ENCODE peak calls at places on chromosomes 1 and 21, in eight cellular contexts. One of them, this sample, is unnamed. For H3K9me3, the result is how much of the 10 kb centered on the place peaks cover.

GRCh38 chr1:63835075-63835633 is 61.3 kb downstream of the ROR1 start:
- DNase-seq in fibroblast of lung: no peak
- DNase-seq in endothelial cell of umbilical vein: no peak
- DNase-seq in transverse colon: no peak
- DNase-seq in AG04450: no peak
- DNase-seq in stomach: no peak
- DNase-seq in CD4-positive, CD25-positive, alpha-beta regulatory T cell: no peak
- DNase-seq in spleen: no peak
- DNase-seq in this sample: no peak

GRCh38 chr1:1169429-1170214 is 4.1 kb upstream of the TTLL10 start:
- DNase-seq in fibroblast of lung: no peak
- DNase-seq in endothelial cell of umbilical vein: no peak
- DNase-seq in transverse colon: no peak
- DNase-seq in AG04450: no peak
- DNase-seq in stomach: no peak
- DNase-seq in CD4-positive, CD25-positive, alpha-beta regulatory T cell: no peak
- DNase-seq in spleen: peak
- DNase-seq in this sample: peak

GRCh38 chr1:151542710-151543129 is 2.6 kb downstream of the TUFT1 start:
- DNase-seq in fibroblast of lung: peak
- DNase-seq in endothelial cell of umbilical vein: no peak
- DNase-seq in transverse colon: no peak
- DNase-seq in AG04450: no peak
- DNase-seq in stomach: no peak
- DNase-seq in CD4-positive, CD25-positive, alpha-beta regulatory T cell: no peak
- DNase-seq in spleen: no peak
- DNase-seq in this sample: no peak

GRCh38 chr1:220954321-220954720 is 75.1 kb downstream of the HLX start:
- DNase-seq in fibroblast of lung: no peak
- DNase-seq in endothelial cell of umbilical vein: no peak
- DNase-seq in transverse colon: no peak
- DNase-seq in AG04450: no peak
- DNase-seq in stomach: no peak
- DNase-seq in CD4-positive, CD25-positive, alpha-beta regulatory T cell: no peak
- DNase-seq in spleen: no peak
- DNase-seq in this sample: no peak

GRCh38 chr1:176073524-176074157 is 133.4 kb downstream of the COP1 start:
- DNase-seq in fibroblast of lung: peak
- DNase-seq in endothelial cell of umbilical vein: peak
- DNase-seq in transverse colon: no peak
- DNase-seq in AG04450: peak
- DNase-seq in stomach: no peak
- DNase-seq in CD4-positive, CD25-positive, alpha-beta regulatory T cell: no peak
- DNase-seq in spleen: no peak
- DNase-seq in this sample: no peak

GRCh38 chr1:215523906-215524305 is 43.2 kb upstream of the KCTD3 start:
- DNase-seq in fibroblast of lung: peak
- DNase-seq in endothelial cell of umbilical vein: peak
- DNase-seq in transverse colon: no peak
- DNase-seq in AG04450: no peak
- DNase-seq in stomach: no peak
- DNase-seq in CD4-positive, CD25-positive, alpha-beta regulatory T cell: no peak
- DNase-seq in spleen: no peak
- DNase-seq in this sample: no peak

GRCh38 chr1:63612564-63612963 is 19.4 kb downstream of the PGM1 start:
- DNase-seq in fibroblast of lung: peak
- DNase-seq in endothelial cell of umbilical vein: no peak
- DNase-seq in transverse colon: no peak
- DNase-seq in AG04450: no peak
- DNase-seq in stomach: no peak
- DNase-seq in CD4-positive, CD25-positive, alpha-beta regulatory T cell: no peak
- DNase-seq in spleen: no peak
- DNase-seq in this sample: no peak

GRCh38 chr1:196308171-196308570 is 300.1 kb downstream of the KCNT2 start:
- DNase-seq in fibroblast of lung: no peak
- DNase-seq in endothelial cell of umbilical vein: no peak
- DNase-seq in transverse colon: no peak
- DNase-seq in AG04450: no peak
- DNase-seq in stomach: no peak
- DNase-seq in CD4-positive, CD25-positive, alpha-beta regulatory T cell: no peak
- DNase-seq in spleen: no peak
- DNase-seq in this sample: no peak

GRCh38 chr1:201888282-201889033 is at the start of gene SHISA4:
- DNase-seq in fibroblast of lung: peak
- DNase-seq in endothelial cell of umbilical vein: peak
- DNase-seq in transverse colon: peak
- DNase-seq in AG04450: no peak
- DNase-seq in stomach: peak
- DNase-seq in CD4-positive, CD25-positive, alpha-beta regulatory T cell: no peak
- DNase-seq in spleen: peak
- DNase-seq in this sample: peak

GRCh38 chr1:225426395-225427248 is 1.2 kb downstream of the LBR start:
- DNase-seq in fibroblast of lung: peak
- DNase-seq in endothelial cell of umbilical vein: peak
- DNase-seq in transverse colon: peak
- DNase-seq in AG04450: no peak
- DNase-seq in stomach: no peak
- DNase-seq in CD4-positive, CD25-positive, alpha-beta regulatory T cell: no peak
- DNase-seq in spleen: peak
- DNase-seq in this sample: peak

DNA sequence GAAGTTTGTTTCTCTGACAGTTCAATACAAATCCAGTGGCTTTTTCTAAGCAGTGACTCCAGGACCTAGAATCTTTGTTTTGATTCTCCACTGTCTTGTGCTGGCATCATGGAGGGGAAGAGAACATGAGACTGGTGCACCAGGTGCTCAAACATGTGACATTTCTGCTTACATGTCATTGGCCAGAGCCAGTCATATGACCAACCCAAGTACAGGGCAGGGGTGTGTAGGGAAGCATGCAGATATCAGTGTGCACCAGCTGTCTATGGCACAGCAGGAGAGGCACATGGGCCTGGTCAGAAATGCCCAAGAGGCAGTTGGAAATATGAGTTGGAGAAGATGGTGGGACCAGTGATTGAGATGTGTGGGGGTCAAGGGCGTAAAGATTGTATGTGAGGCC is 297.0 kb downstream of the HHAT start:
- DNase-seq in fibroblast of lung: no peak
- DNase-seq in endothelial cell of umbilical vein: no peak
- DNase-seq in transverse colon: no peak
- DNase-seq in AG04450: no peak
- DNase-seq in stomach: no peak
- DNase-seq in CD4-positive, CD25-positive, alpha-beta regulatory T cell: no peak
- DNase-seq in spleen: no peak
- DNase-seq in this sample: no peak
- H3K9me3 ChIP-seq in fibroblast of lung: under half
- H3K9me3 ChIP-seq in endothelial cell of umbilical vein: under half
- H3K9me3 ChIP-seq in transverse colon: under half
- H3K9me3 ChIP-seq in AG04450: under half
- H3K9me3 ChIP-seq in stomach: under half
- H3K9me3 ChIP-seq in CD4-positive, CD25-positive, alpha-beta regulatory T cell: under half
- H3K9me3 ChIP-seq in spleen: under half
- H3K9me3 ChIP-seq in this sample: under half

GRCh38 chr1:62198069-62198780 is 3.6 kb downstream of the L1TD1 start:
- DNase-seq in fibroblast of lung: no peak
- DNase-seq in endothelial cell of umbilical vein: no peak
- DNase-seq in transverse colon: no peak
- DNase-seq in AG04450: no peak
- DNase-seq in stomach: no peak
- DNase-seq in CD4-positive, CD25-positive, alpha-beta regulatory T cell: no peak
- DNase-seq in spleen: no peak
- DNase-seq in this sample: no peak

GRCh38 chr1:62198781-62199125 is 4.1 kb downstream of the L1TD1 start:
- DNase-seq in fibroblast of lung: peak
- DNase-seq in endothelial cell of umbilical vein: no peak
- DNase-seq in transverse colon: no peak
- DNase-seq in AG04450: no peak
- DNase-seq in stomach: no peak
- DNase-seq in CD4-positive, CD25-positive, alpha-beta regulatory T cell: no peak
- DNase-seq in spleen: no peak
- DNase-seq in this sample: no peak

GRCh38 chr1:62196091-62196690 is 1.5 kb downstream of the L1TD1 start:
- DNase-seq in fibroblast of lung: no peak
- DNase-seq in endothelial cell of umbilical vein: no peak
- DNase-seq in transverse colon: no peak
- DNase-seq in AG04450: no peak
- DNase-seq in stomach: no peak
- DNase-seq in CD4-positive, CD25-positive, alpha-beta regulatory T cell: no peak
- DNase-seq in spleen: no peak
- DNase-seq in this sample: no peak

GRCh38 chr1:62194651-62195282 is at the start of gene L1TD1:
- DNase-seq in fibroblast of lung: peak
- DNase-seq in endothelial cell of umbilical vein: no peak
- DNase-seq in transverse colon: peak
- DNase-seq in AG04450: no peak
- DNase-seq in stomach: no peak
- DNase-seq in CD4-positive, CD25-positive, alpha-beta regulatory T cell: no peak
- DNase-seq in spleen: no peak
- DNase-seq in this sample: no peak
- H3K27ac ChIP-seq in fibroblast of lung: no peak
- H3K27ac ChIP-seq in endothelial cell of umbilical vein: no peak
- H3K27ac ChIP-seq in transverse colon: peak
- H3K27ac ChIP-seq in AG04450: no peak
- H3K27ac ChIP-seq in stomach: no peak
- H3K27ac ChIP-seq in CD4-positive, CD25-positive, alpha-beta regulatory T cell: no peak
- H3K27ac ChIP-seq in spleen: peak
- H3K27ac ChIP-seq in this sample: no peak

DNA sequence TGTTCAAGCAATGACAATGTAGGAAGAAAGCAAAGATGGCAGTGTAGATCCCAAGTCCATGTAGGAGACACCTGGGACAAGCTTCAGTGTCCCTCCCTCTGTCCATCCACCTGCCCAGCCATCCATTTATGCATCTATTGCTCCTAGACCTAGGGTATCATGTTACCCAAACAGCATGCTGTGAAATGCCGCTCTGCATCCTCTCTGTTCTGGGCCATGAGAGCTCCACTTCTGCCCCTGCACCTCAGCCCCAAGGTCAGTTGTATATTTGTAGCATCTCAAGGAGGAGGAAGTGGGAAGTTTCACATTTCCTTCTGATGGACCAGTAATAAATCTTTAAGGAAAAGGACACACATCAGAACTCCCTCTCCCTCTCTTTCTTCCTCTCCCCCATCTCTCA is 27.9 kb upstream of the TSPEAR start:
- DNase-seq in fibroblast of lung: no peak
- DNase-seq in endothelial cell of umbilical vein: no peak
- DNase-seq in transverse colon: no peak
- DNase-seq in AG04450: no peak
- DNase-seq in stomach: no peak
- DNase-seq in CD4-positive, CD25-positive, alpha-beta regulatory T cell: no peak
- DNase-seq in spleen: no peak
- DNase-seq in this sample: no peak
- H3K9me3 ChIP-seq in fibroblast of lung: under half
- H3K9me3 ChIP-seq in endothelial cell of umbilical vein: under half
- H3K9me3 ChIP-seq in transverse colon: under half
- H3K9me3 ChIP-seq in AG04450: under half
- H3K9me3 ChIP-seq in stomach: under half
- H3K9me3 ChIP-seq in CD4-positive, CD25-positive, alpha-beta regulatory T cell: under half
- H3K9me3 ChIP-seq in spleen: under half
- H3K9me3 ChIP-seq in this sample: under half

GRCh38 chr1:237239248-237239647 is 197.3 kb downstream of the RYR2 start:
- DNase-seq in fibroblast of lung: no peak
- DNase-seq in endothelial cell of umbilical vein: no peak
- DNase-seq in transverse colon: no peak
- DNase-seq in AG04450: no peak
- DNase-seq in stomach: no peak
- DNase-seq in CD4-positive, CD25-positive, alpha-beta regulatory T cell: no peak
- DNase-seq in spleen: no peak
- DNase-seq in this sample: no peak
- H3K27ac ChIP-seq in fibroblast of lung: no peak
- H3K27ac ChIP-seq in endothelial cell of umbilical vein: no peak
- H3K27ac ChIP-seq in transverse colon: no peak
- H3K27ac ChIP-seq in AG04450: no peak
- H3K27ac ChIP-seq in stomach: no peak
- H3K27ac ChIP-seq in CD4-positive, CD25-positive, alpha-beta regulatory T cell: no peak
- H3K27ac ChIP-seq in spleen: no peak
- H3K27ac ChIP-seq in this sample: no peak

GRCh38 chr1:43250351-43250761 is 19.4 kb upstream of the TMEM125 start:
- DNase-seq in fibroblast of lung: no peak
- DNase-seq in endothelial cell of umbilical vein: no peak
- DNase-seq in transverse colon: no peak
- DNase-seq in AG04450: no peak
- DNase-seq in stomach: no peak
- DNase-seq in CD4-positive, CD25-positive, alpha-beta regulatory T cell: no peak
- DNase-seq in spleen: no peak
- DNase-seq in this sample: no peak
- H3K9me3 ChIP-seq in fibroblast of lung: under half
- H3K9me3 ChIP-seq in endothelial cell of umbilical vein: under half
- H3K9me3 ChIP-seq in transverse colon: under half
- H3K9me3 ChIP-seq in AG04450: under half
- H3K9me3 ChIP-seq in stomach: under half
- H3K9me3 ChIP-seq in CD4-positive, CD25-positive, alpha-beta regulatory T cell: under half
- H3K9me3 ChIP-seq in spleen: under half
- H3K9me3 ChIP-seq in this sample: under half

GRCh38 chr21:36477559-36477958 is 2.4 kb downstream of the CLDN14 start:
- DNase-seq in fibroblast of lung: no peak
- DNase-seq in endothelial cell of umbilical vein: no peak
- DNase-seq in transverse colon: no peak
- DNase-seq in AG04450: no peak
- DNase-seq in stomach: no peak
- DNase-seq in CD4-positive, CD25-positive, alpha-beta regulatory T cell: no peak
- DNase-seq in spleen: peak
- DNase-seq in this sample: peak

GRCh38 chr21:36478207-36478701 is 1.7 kb downstream of the CLDN14 start:
- DNase-seq in fibroblast of lung: peak
- DNase-seq in endothelial cell of umbilical vein: peak
- DNase-seq in transverse colon: no peak
- DNase-seq in AG04450: peak
- DNase-seq in stomach: no peak
- DNase-seq in CD4-positive, CD25-positive, alpha-beta regulatory T cell: no peak
- DNase-seq in spleen: peak
- DNase-seq in this sample: peak

GRCh38 chr21:36474591-36474990 is 5.3 kb downstream of the CLDN14 start:
- DNase-seq in fibroblast of lung: no peak
- DNase-seq in endothelial cell of umbilical vein: no peak
- DNase-seq in transverse colon: no peak
- DNase-seq in AG04450: no peak
- DNase-seq in stomach: no peak
- DNase-seq in CD4-positive, CD25-positive, alpha-beta regulatory T cell: no peak
- DNase-seq in spleen: no peak
- DNase-seq in this sample: no peak

GRCh38 chr21:36478941-36479340 is 981 bp downstream of the CLDN14 start:
- DNase-seq in fibroblast of lung: no peak
- DNase-seq in endothelial cell of umbilical vein: peak
- DNase-seq in transverse colon: no peak
- DNase-seq in AG04450: no peak
- DNase-seq in stomach: no peak
- DNase-seq in CD4-positive, CD25-positive, alpha-beta regulatory T cell: no peak
- DNase-seq in spleen: peak
- DNase-seq in this sample: no peak

DNA sequence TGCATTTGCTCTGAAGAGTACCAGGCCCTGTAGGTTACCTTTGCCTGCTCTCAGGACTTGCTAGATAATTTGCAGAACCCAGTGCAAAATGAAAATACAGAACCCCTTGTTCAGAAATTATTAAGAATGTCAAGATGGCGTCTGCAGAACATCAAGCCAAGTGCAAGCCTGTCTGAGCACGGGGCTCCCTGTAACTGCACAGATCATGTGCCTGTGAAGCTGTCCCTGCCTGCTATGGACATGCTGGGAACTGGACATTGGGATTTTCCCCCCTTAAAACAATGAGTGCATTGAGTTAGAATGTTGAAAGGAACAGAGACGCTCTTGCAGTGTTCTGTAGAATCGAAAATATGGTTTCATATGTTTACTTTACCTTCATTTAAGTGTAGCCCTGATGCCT is 2.9 kb downstream of the CLDN14 start:
- DNase-seq in fibroblast of lung: no peak
- DNase-seq in endothelial cell of umbilical vein: no peak
- DNase-seq in transverse colon: no peak
- DNase-seq in AG04450: no peak
- DNase-seq in stomach: no peak
- DNase-seq in CD4-positive, CD25-positive, alpha-beta regulatory T cell: no peak
- DNase-seq in spleen: no peak
- DNase-seq in this sample: no peak
- H3K27ac ChIP-seq in fibroblast of lung: no peak
- H3K27ac ChIP-seq in endothelial cell of umbilical vein: peak
- H3K27ac ChIP-seq in transverse colon: no peak
- H3K27ac ChIP-seq in AG04450: no peak
- H3K27ac ChIP-seq in stomach: peak
- H3K27ac ChIP-seq in CD4-positive, CD25-positive, alpha-beta regulatory T cell: no peak
- H3K27ac ChIP-seq in spleen: no peak
- H3K27ac ChIP-seq in this sample: no peak